ENCODE peak calls at places on chromosomes 5 and 9, in six cellular contexts. One of them, this sample, is unnamed. For H3K27me3 and H3K9me2, the result is how much of the 10 kb centered on the place peaks cover.

GRCh38 chr9:16150501-16150900 is 597.7 kb downstream of the CCDC171 start:
- DNase-seq in GM23248: no peak
- DNase-seq in PC-3: no peak
- DNase-seq in Karpas-422: no peak
- DNase-seq in SK-N-SH: peak
- DNase-seq in HCT116: no peak
- DNase-seq in this sample: no peak

GRCh38 chr9:135960328-135961276 is 571 bp downstream of the UBAC1 start:
- DNase-seq in HCT116: no peak
- DNase-seq in Karpas-422: peak
- DNase-seq in SK-N-SH: peak
- DNase-seq in PC-3: no peak
- DNase-seq in GM23248: peak
- DNase-seq in this sample: peak

GRCh38 chr9:112334319-112334828 is 955 bp upstream of the PTBP3 start:
- DNase-seq in PC-3: peak
- DNase-seq in SK-N-SH: no peak
- DNase-seq in Karpas-422: peak
- DNase-seq in HCT116: no peak
- DNase-seq in GM23248: peak
- DNase-seq in this sample: peak

GRCh38 chr5:17042041-17042440 is 106.0 kb upstream of the MYO10 start:
- DNase-seq in SK-N-SH: peak
- DNase-seq in Karpas-422: no peak
- DNase-seq in HCT116: no peak
- DNase-seq in PC-3: no peak
- DNase-seq in GM23248: no peak
- DNase-seq in this sample: no peak

GRCh38 chr5:107553063-107553676 is 117.6 kb downstream of the EFNA5 start:
- DNase-seq in HCT116: no peak
- DNase-seq in PC-3: peak
- DNase-seq in GM23248: peak
- DNase-seq in Karpas-422: no peak
- DNase-seq in SK-N-SH: no peak
- DNase-seq in this sample: no peak

GRCh38 chr9:109894921-109895758 is 115.1 kb downstream of the PALM2AKAP2 start:
- DNase-seq in GM23248: peak
- DNase-seq in PC-3: peak
- DNase-seq in SK-N-SH: no peak
- DNase-seq in Karpas-422: no peak
- DNase-seq in HCT116: no peak
- DNase-seq in this sample: no peak

GRCh38 chr5:136015966-136016365 is 12.8 kb upstream of the TGFBI start:
- DNase-seq in PC-3: no peak
- DNase-seq in SK-N-SH: no peak
- DNase-seq in HCT116: no peak
- DNase-seq in GM23248: no peak
- DNase-seq in Karpas-422: no peak
- DNase-seq in this sample: no peak

GRCh38 chr9:136821333-136822031 is 13.7 kb downstream of the RABL6 start:
- DNase-seq in SK-N-SH: no peak
- DNase-seq in HCT116: no peak
- DNase-seq in PC-3: no peak
- DNase-seq in GM23248: peak
- DNase-seq in Karpas-422: no peak
- DNase-seq in this sample: no peak

GRCh38 chr9:110095776-110096175 is 112.2 kb downstream of the C9orf152 start:
- DNase-seq in PC-3: no peak
- DNase-seq in HCT116: no peak
- DNase-seq in SK-N-SH: no peak
- DNase-seq in GM23248: peak
- DNase-seq in Karpas-422: no peak
- DNase-seq in this sample: no peak

GRCh38 chr9:5800969-5801738 is 31.8 kb downstream of the ERMP1 start:
- DNase-seq in GM23248: no peak
- DNase-seq in HCT116: no peak
- DNase-seq in Karpas-422: no peak
- DNase-seq in PC-3: no peak
- DNase-seq in SK-N-SH: peak
- DNase-seq in this sample: peak

GRCh38 chr9:108521063-108521462 is 334.7 kb downstream of the ACTL7B start:
- DNase-seq in GM23248: peak
- DNase-seq in PC-3: peak
- DNase-seq in Karpas-422: no peak
- DNase-seq in SK-N-SH: no peak
- DNase-seq in HCT116: no peak
- DNase-seq in this sample: no peak

GRCh38 chr5:62779010-62779422 is 200.4 kb downstream of the LRRC70 start:
- DNase-seq in PC-3: peak
- DNase-seq in GM23248: peak
- DNase-seq in Karpas-422: peak
- DNase-seq in SK-N-SH: peak
- DNase-seq in HCT116: peak
- DNase-seq in this sample: peak

GRCh38 chr5:125002727-125003598 is 256.5 kb upstream of the ZNF608 start:
- DNase-seq in HCT116: no peak
- DNase-seq in GM23248: no peak
- DNase-seq in Karpas-422: no peak
- DNase-seq in SK-N-SH: no peak
- DNase-seq in PC-3: peak
- DNase-seq in this sample: no peak

GRCh38 chr5:142748568-142749249 is 21.5 kb upstream of the ARHGAP26 start:
- DNase-seq in GM23248: no peak
- DNase-seq in SK-N-SH: peak
- DNase-seq in Karpas-422: peak
- DNase-seq in PC-3: peak
- DNase-seq in HCT116: no peak
- DNase-seq in this sample: peak

GRCh38 chr5:135423158-135423925 is 23.8 kb downstream of the DCANP1 start:
- DNase-seq in Karpas-422: no peak
- DNase-seq in HCT116: peak
- DNase-seq in SK-N-SH: no peak
- DNase-seq in GM23248: no peak
- DNase-seq in PC-3: no peak
- DNase-seq in this sample: no peak

GRCh38 chr5:36832274-36832673 is 44.3 kb upstream of the NIPBL start:
- DNase-seq in GM23248: no peak
- DNase-seq in PC-3: no peak
- DNase-seq in SK-N-SH: no peak
- DNase-seq in HCT116: no peak
- DNase-seq in Karpas-422: no peak
- DNase-seq in this sample: no peak

GRCh38 chr9:35603506-35603985 is 1.5 kb upstream of the TESK1 start:
- DNase-seq in SK-N-SH: peak
- DNase-seq in GM23248: peak
- DNase-seq in PC-3: peak
- DNase-seq in HCT116: no peak
- DNase-seq in Karpas-422: no peak
- DNase-seq in this sample: no peak

GRCh38 chr5:139844472-139845145 is 49.0 kb downstream of the PSD2 start:
- DNase-seq in HCT116: peak
- DNase-seq in GM23248: peak
- DNase-seq in SK-N-SH: peak
- DNase-seq in PC-3: peak
- DNase-seq in Karpas-422: peak
- DNase-seq in this sample: peak

GRCh38 chr9:104831681-104832080 is 67.8 kb downstream of the NIPSNAP3B start:
- DNase-seq in PC-3: peak
- DNase-seq in GM23248: peak
- DNase-seq in SK-N-SH: no peak
- DNase-seq in HCT116: no peak
- DNase-seq in Karpas-422: no peak
- DNase-seq in this sample: no peak

GRCh38 chr9:137757613-137758029 is 120.0 kb upstream of the CACNA1B start:
- DNase-seq in PC-3: peak
- DNase-seq in HCT116: peak
- DNase-seq in GM23248: peak
- DNase-seq in Karpas-422: no peak
- DNase-seq in SK-N-SH: no peak
- DNase-seq in this sample: peak

GRCh38 chr5:153965102-153965645 is 73.5 kb downstream of the FAM114A2 start:
- DNase-seq in GM23248: peak
- DNase-seq in Karpas-422: peak
- DNase-seq in SK-N-SH: peak
- DNase-seq in HCT116: peak
- DNase-seq in PC-3: peak
- DNase-seq in this sample: peak

GRCh38 chr9:123964756-123965155 is 34.8 kb upstream of the DENND1A start:
- DNase-seq in Karpas-422: no peak
- DNase-seq in PC-3: no peak
- DNase-seq in SK-N-SH: no peak
- DNase-seq in HCT116: no peak
- DNase-seq in GM23248: no peak
- DNase-seq in this sample: no peak

GRCh38 chr5:179370490-179371122 is 25.3 kb upstream of the ADAMTS2 start:
- DNase-seq in Karpas-422: no peak
- DNase-seq in GM23248: no peak
- DNase-seq in HCT116: no peak
- DNase-seq in PC-3: no peak
- DNase-seq in SK-N-SH: no peak
- DNase-seq in this sample: no peak
- H3K9ac ChIP-seq in Karpas-422: no peak
- H3K9ac ChIP-seq in GM23248: no peak
- H3K9ac ChIP-seq in HCT116: no peak
- H3K9ac ChIP-seq in PC-3: no peak
- H3K9ac ChIP-seq in SK-N-SH: no peak
- H3K9ac ChIP-seq in this sample: no peak

GRCh38 chr9:132985489-132985888 is 7.0 kb downstream of the GFI1B start:
- DNase-seq in GM23248: no peak
- DNase-seq in SK-N-SH: no peak
- DNase-seq in HCT116: no peak
- DNase-seq in Karpas-422: no peak
- DNase-seq in PC-3: no peak
- DNase-seq in this sample: no peak

GRCh38 chr9:132986586-132986985 is 8.1 kb downstream of the GFI1B start:
- DNase-seq in PC-3: no peak
- DNase-seq in HCT116: no peak
- DNase-seq in Karpas-422: no peak
- DNase-seq in GM23248: peak
- DNase-seq in SK-N-SH: no peak
- DNase-seq in this sample: no peak

GRCh38 chr9:132986114-132986513 is 7.6 kb downstream of the GFI1B start:
- DNase-seq in SK-N-SH: no peak
- DNase-seq in Karpas-422: no peak
- DNase-seq in PC-3: no peak
- DNase-seq in HCT116: no peak
- DNase-seq in GM23248: no peak
- DNase-seq in this sample: no peak

GRCh38 chr9:132988244-132989013 is 9.9 kb downstream of the GFI1B start:
- DNase-seq in HCT116: no peak
- DNase-seq in SK-N-SH: no peak
- DNase-seq in PC-3: no peak
- DNase-seq in GM23248: no peak
- DNase-seq in Karpas-422: no peak
- DNase-seq in this sample: no peak

DNA sequence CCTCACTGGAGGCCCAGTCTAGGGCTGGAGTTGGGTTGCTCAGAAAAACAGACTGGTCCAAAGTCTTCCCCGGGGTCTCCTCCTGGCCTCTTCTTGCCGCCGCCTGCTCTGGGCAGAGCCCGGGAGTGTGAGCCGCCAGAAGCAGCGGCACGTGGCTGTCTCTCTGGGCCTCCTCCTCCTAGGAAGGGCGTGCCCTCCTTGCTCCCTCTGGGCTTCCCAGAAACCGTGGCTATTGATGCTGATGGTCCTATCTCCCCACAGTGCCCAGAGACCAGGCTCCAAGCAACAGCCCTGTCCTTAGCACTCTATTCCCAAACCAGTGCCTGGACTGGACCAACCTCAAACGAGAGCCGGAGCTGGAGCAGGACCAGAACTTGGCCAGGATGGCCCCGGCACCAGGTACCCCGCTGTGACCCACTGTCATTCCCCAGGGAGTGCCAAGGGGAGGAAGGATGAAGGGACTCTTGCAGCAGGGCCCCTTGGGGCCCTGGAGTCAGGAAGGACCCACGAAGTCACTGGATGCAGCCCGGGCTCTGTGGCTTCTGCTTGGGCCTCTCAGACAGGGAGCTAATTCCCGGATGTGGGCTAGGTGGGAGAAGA is 8.6 kb downstream of the GFI1B start:
- DNase-seq in HCT116: no peak
- DNase-seq in PC-3: no peak
- DNase-seq in Karpas-422: no peak
- DNase-seq in SK-N-SH: no peak
- DNase-seq in GM23248: peak
- DNase-seq in this sample: no peak
- H3K27me3 ChIP-seq in HCT116: under half
- H3K27me3 ChIP-seq in PC-3: under half
- H3K27me3 ChIP-seq in Karpas-422: under half
- H3K27me3 ChIP-seq in SK-N-SH: under half
- H3K27me3 ChIP-seq in GM23248: under half
- H3K27me3 ChIP-seq in this sample: half or more

GRCh38 chr9:82893549-82893948 is 169.4 kb downstream of the RASEF start:
- DNase-seq in Karpas-422: no peak
- DNase-seq in GM23248: no peak
- DNase-seq in HCT116: no peak
- DNase-seq in SK-N-SH: no peak
- DNase-seq in PC-3: no peak
- DNase-seq in this sample: no peak
- H3K9me2 ChIP-seq in Karpas-422: under half
- H3K9me2 ChIP-seq in GM23248: under half
- H3K9me2 ChIP-seq in HCT116: under half
- H3K9me2 ChIP-seq in SK-N-SH: under half
- H3K9me2 ChIP-seq in PC-3: under half
- H3K9me2 ChIP-seq in this sample: under half

GRCh38 chr5:159104058-159104651 is 4.4 kb upstream of the EBF1 start:
- DNase-seq in HCT116: no peak
- DNase-seq in Karpas-422: peak
- DNase-seq in PC-3: peak
- DNase-seq in SK-N-SH: no peak
- DNase-seq in GM23248: peak
- DNase-seq in this sample: no peak
- H3K9ac ChIP-seq in HCT116: no peak
- H3K9ac ChIP-seq in Karpas-422: no peak
- H3K9ac ChIP-seq in PC-3: no peak
- H3K9ac ChIP-seq in SK-N-SH: no peak
- H3K9ac ChIP-seq in GM23248: no peak
- H3K9ac ChIP-seq in this sample: no peak